ENCODE peak calls at places on chromosomes 13 and 19, in four cellular contexts. H, D, Z and O are unnamed samples.

GRCh38 chr13:31138515-31138914 is 23.2 kb downstream of the HSPH1 start:
- DNase-seq in Z (peak; percentile 56), H (no peak), D (no peak), O (no peak)

GRCh38 chr13:73429691-73430090 is 370.9 kb downstream of the KLF5 start:
- DNase-seq in H (no peak), D (no peak), Z (peak; percentile 42), O (no peak)

GRCh38 chr13:44218501-44219240 is 155.0 kb upstream of the SERP2 start:
- DNase-seq in H (no peak), Z (peak; percentile 66), D (no peak), O (no peak)

GRCh38 chr19:30864460-30865215 is 484.6 kb downstream of the TSHZ3 start:
- DNase-seq in H (no peak), Z (no peak), D (no peak), O (no peak)

GRCh38 chr19:13082192-13083007 is 20.3 kb downstream of the LYL1 start:
- DNase-seq in H (no peak), Z (peak; percentile 41), D (no peak), O (no peak)

GRCh38 chr13:73245271-73245670 is 186.5 kb downstream of the KLF5 start:
- DNase-seq in Z (no peak), D (no peak), H (no peak), O (no peak)

GRCh38 chr13:74883834-74884233 is 598.1 kb downstream of the TBC1D4 start:
- DNase-seq in D (no peak), Z (peak; percentile 23), H (no peak), O (no peak)

GRCh38 chr19:2394669-2395292 is 32.6 kb downstream of the TIMM13 start:
- DNase-seq in H (no peak), Z (no peak), D (peak; percentile 57), O (peak; percentile 61)

GRCh38 chr19:43532571-43532961 is 422 bp upstream of the ZNF575 start:
- DNase-seq in D (peak; percentile 70), Z (no peak), H (peak; percentile 14), O (peak; percentile 56)

GRCh38 chr13:58611117-58611516 is 979.6 kb downstream of the PCDH17 start:
- DNase-seq in Z (no peak), D (no peak), H (no peak), O (no peak)

GRCh38 chr13:74191036-74191809 is 57.0 kb upstream of the KLF12 start:
- DNase-seq in H (no peak), D (no peak), Z (no peak), O (no peak)

GRCh38 chr13:28094311-28094710 is 6.1 kb downstream of the FLT3 start:
- DNase-seq in D (no peak), H (no peak), Z (no peak), O (no peak)

GRCh38 chr19:8085606-8086464 is 33.3 kb downstream of the CCL25 start:
- DNase-seq in Z (no peak), H (peak; percentile 34), D (no peak), O (no peak)

GRCh38 chr19:40241809-40242384 is 15.4 kb upstream of the CCNP start:
- DNase-seq in Z (peak; percentile 94), D (no peak), H (no peak), O (no peak)

GRCh38 chr13:110471156-110471832 is 90.2 kb downstream of the RAB20 start:
- DNase-seq in D (peak; percentile 79), Z (no peak), H (no peak), O (peak; percentile 72)

GRCh38 chr13:110882972-110883371 is 31.9 kb downstream of the ANKRD10 start:
- DNase-seq in Z (no peak), D (no peak), H (no peak), O (no peak)

GRCh38 chr13:29532136-29532535 is 63.4 kb downstream of the SLC7A1 start:
- DNase-seq in Z (no peak), H (no peak), D (no peak), O (no peak)

DNA sequence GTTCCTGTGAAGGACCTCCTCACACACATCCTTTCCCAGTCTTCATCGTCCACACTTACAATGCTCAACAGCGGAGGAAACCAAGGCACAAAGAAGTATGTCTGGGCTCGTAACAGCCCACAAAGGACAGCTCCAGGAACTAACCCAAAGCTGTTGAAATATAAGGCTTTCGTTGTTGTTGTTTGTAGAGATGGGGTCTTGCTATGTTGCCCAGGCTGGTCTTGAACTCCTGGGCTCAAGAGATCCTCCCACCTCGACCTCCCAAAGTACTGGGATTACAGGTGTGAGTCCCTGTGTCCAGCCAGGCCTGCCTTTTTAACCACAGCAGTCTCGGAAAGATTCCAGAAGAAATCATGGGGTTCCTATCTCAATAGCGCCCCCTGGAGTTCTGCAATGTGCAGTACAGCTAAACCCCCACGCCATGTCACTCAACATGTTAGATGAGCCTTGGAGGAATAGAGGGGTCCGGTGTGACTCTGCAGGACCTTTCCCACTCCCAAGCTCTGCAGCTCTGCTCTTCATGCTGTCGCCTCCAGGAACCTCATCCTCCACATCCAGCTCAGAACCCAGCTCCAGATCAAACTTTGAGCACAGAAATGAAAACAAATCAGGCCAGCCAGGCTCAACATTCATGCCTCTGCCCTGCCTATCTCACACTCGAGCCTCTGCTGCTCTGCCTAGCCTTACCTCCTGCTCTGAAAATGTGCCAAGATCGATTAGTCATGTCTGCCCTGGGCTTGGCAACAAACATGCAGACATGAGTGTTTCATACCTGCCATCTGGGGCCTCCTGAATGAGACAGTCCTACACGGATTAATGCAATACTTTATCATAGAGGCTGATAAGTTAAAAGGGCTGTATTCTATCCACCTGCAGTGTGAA is 7.5 kb downstream of the PLA2G4C start:
- DNase-seq in D (peak; percentile 69), Z (peak; percentile 53), H (peak; percentile 64), O (no peak)
- TF ChIP-seq CTCF in D (peak; percentile 67), Z (peak; percentile 78), H (peak; percentile 71), O (peak; percentile 56)

GRCh38 chr19:6999938-7000732 is 21.1 kb downstream of the MBD3L2B start:
- DNase-seq in D (no peak), Z (no peak), H (no peak), O (no peak)

GRCh38 chr19:7006305-7006704 is 14.9 kb downstream of the MBD3L2B start:
- DNase-seq in Z (no peak), H (no peak), D (no peak), O (no peak)

GRCh38 chr19:7007859-7008258 is 13.4 kb downstream of the MBD3L2B start:
- DNase-seq in D (no peak), H (no peak), Z (no peak), O (no peak)

GRCh38 chr19:7000816-7001215 is 20.4 kb downstream of the MBD3L2B start:
- DNase-seq in D (no peak), H (no peak), Z (no peak), O (no peak)

GRCh38 chr19:7004313-7004931 is 16.8 kb downstream of the MBD3L2B start:
- DNase-seq in D (peak; percentile 38), H (peak; percentile 10), Z (peak; percentile 57), O (no peak)
- TF ChIP-seq CTCF in D (peak; percentile 50), H (peak; percentile 83), Z (peak; percentile 62), O (peak; percentile 46)

GRCh38 chr19:45403781-45404556 is 900 bp downstream of the PPP1R13L start:
- DNase-seq in D (peak; percentile 87), H (peak; percentile 39), Z (peak; percentile 35), O (peak; percentile 88)
- TF ChIP-seq CTCF in D (peak; percentile 82), H (peak; percentile 64), Z (peak; percentile 55), O (peak; percentile 52)

DNA sequence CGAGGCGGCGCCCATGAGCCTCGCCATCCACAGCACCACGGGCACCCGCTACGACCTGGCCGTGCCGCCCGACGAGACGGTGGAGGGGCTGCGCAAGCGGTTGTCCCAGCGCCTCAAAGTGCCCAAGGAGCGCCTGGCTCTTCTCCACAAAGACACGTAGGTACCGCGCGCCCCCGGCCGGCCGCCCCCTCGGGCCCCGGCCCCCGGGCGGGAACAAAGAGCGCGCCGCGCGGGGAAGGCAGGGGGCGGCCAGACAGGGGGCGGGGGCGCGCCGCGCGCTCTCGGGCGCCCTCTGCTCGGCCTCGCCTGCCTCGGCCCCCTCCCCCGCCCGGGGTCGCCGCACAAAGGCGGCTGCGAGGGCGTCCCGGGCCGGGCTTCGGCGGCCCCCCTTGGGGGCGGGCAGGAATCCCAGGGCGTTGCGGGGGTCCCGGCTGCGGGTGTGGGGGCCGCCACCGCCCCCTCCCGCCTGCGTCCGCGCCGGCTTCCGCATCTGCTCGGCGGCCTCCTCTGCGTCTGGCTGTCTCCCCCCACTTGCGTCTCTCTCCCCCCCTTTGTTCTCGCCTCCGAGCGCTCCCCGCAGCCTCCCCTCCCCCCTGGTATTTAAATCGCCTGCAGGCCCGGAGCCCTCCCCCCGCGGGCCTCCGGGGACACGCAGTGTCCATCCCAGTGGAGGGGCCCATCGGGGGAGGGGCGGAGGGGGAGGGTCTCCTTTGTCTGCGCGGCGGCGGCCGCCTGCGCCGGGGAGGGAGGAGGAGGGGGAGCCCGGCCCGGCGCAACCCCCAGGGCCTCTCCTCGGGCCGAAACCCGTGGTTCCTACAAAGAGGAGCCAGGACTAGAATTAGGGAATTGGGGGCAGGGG is 2.2 kb downstream of the MIDN start:
- DNase-seq in Z (peak; percentile 87), H (peak; percentile 83), D (peak; percentile 75), O (no peak)
- TF ChIP-seq CTCF in Z (no peak), H (no peak), D (peak; percentile 2), O (no peak)